ENCODE peak calls at places on chromosomes 2 and 18, in nine cellular contexts. One of them, this sample, is unnamed.

GRCh38 chr18:63161728-63162195 is 157.8 kb downstream of the BCL2 start:
- DNase-seq in activated gamma-delta T cell treated with Interleukin-2 at 50 U/mL for 16 hours: peak
- DNase-seq in BJ: peak
- DNase-seq in skeletal muscle cell: peak
- DNase-seq in effector CD8-positive, alpha-beta T cell: peak
- DNase-seq in AG04450: peak
- DNase-seq in AG09309: peak
- DNase-seq in NCI-H2029: no peak
- DNase-seq in OCI-LY7: no peak
- DNase-seq in this sample: peak

GRCh38 chr2:105315314-105315713 is 14.2 kb downstream of the TGFBRAP1 start:
- DNase-seq in BJ: no peak
- DNase-seq in NCI-H2029: no peak
- DNase-seq in effector CD8-positive, alpha-beta T cell: no peak
- DNase-seq in activated gamma-delta T cell treated with Interleukin-2 at 50 U/mL for 16 hours: no peak
- DNase-seq in OCI-LY7: no peak
- DNase-seq in AG09309: no peak
- DNase-seq in skeletal muscle cell: no peak
- DNase-seq in AG04450: no peak
- DNase-seq in this sample: no peak

GRCh38 chr18:36436387-36436786 is 138.9 kb downstream of the FHOD3 start:
- DNase-seq in AG04450: no peak
- DNase-seq in OCI-LY7: no peak
- DNase-seq in skeletal muscle cell: no peak
- DNase-seq in AG09309: no peak
- DNase-seq in BJ: no peak
- DNase-seq in NCI-H2029: no peak
- DNase-seq in effector CD8-positive, alpha-beta T cell: no peak
- DNase-seq in activated gamma-delta T cell treated with Interleukin-2 at 50 U/mL for 16 hours: no peak
- DNase-seq in this sample: no peak

GRCh38 chr2:6067806-6068205 is 375.6 kb downstream of the SOX11 start:
- DNase-seq in NCI-H2029: no peak
- DNase-seq in skeletal muscle cell: no peak
- DNase-seq in effector CD8-positive, alpha-beta T cell: no peak
- DNase-seq in BJ: no peak
- DNase-seq in activated gamma-delta T cell treated with Interleukin-2 at 50 U/mL for 16 hours: no peak
- DNase-seq in AG09309: no peak
- DNase-seq in OCI-LY7: no peak
- DNase-seq in AG04450: no peak
- DNase-seq in this sample: no peak

GRCh38 chr18:54280206-54280550 is 10.9 kb downstream of the POLI start:
- DNase-seq in skeletal muscle cell: no peak
- DNase-seq in effector CD8-positive, alpha-beta T cell: no peak
- DNase-seq in OCI-LY7: no peak
- DNase-seq in NCI-H2029: no peak
- DNase-seq in BJ: no peak
- DNase-seq in AG09309: no peak
- DNase-seq in activated gamma-delta T cell treated with Interleukin-2 at 50 U/mL for 16 hours: no peak
- DNase-seq in AG04450: no peak
- DNase-seq in this sample: peak

GRCh38 chr2:238138331-238139102 is at the start of gene KLHL30:
- DNase-seq in skeletal muscle cell: no peak
- DNase-seq in NCI-H2029: no peak
- DNase-seq in effector CD8-positive, alpha-beta T cell: no peak
- DNase-seq in AG09309: no peak
- DNase-seq in OCI-LY7: no peak
- DNase-seq in BJ: no peak
- DNase-seq in activated gamma-delta T cell treated with Interleukin-2 at 50 U/mL for 16 hours: no peak
- DNase-seq in AG04450: no peak
- DNase-seq in this sample: peak

GRCh38 chr2:196597531-196597930 is 42.0 kb upstream of the CCDC150 start:
- DNase-seq in effector CD8-positive, alpha-beta T cell: no peak
- DNase-seq in activated gamma-delta T cell treated with Interleukin-2 at 50 U/mL for 16 hours: no peak
- DNase-seq in skeletal muscle cell: no peak
- DNase-seq in NCI-H2029: no peak
- DNase-seq in AG09309: no peak
- DNase-seq in BJ: no peak
- DNase-seq in OCI-LY7: no peak
- DNase-seq in AG04450: no peak
- DNase-seq in this sample: no peak

GRCh38 chr2:31233741-31234689 is at the start of gene EHD3:
- DNase-seq in AG04450: peak
- DNase-seq in skeletal muscle cell: peak
- DNase-seq in BJ: peak
- DNase-seq in NCI-H2029: peak
- DNase-seq in AG09309: peak
- DNase-seq in effector CD8-positive, alpha-beta T cell: peak
- DNase-seq in OCI-LY7: peak
- DNase-seq in activated gamma-delta T cell treated with Interleukin-2 at 50 U/mL for 16 hours: peak
- DNase-seq in this sample: peak

GRCh38 chr2:160368988-160369935 is 124.3 kb downstream of the RBMS1 start:
- DNase-seq in effector CD8-positive, alpha-beta T cell: no peak
- DNase-seq in AG09309: no peak
- DNase-seq in skeletal muscle cell: peak
- DNase-seq in BJ: no peak
- DNase-seq in OCI-LY7: no peak
- DNase-seq in AG04450: no peak
- DNase-seq in NCI-H2029: no peak
- DNase-seq in activated gamma-delta T cell treated with Interleukin-2 at 50 U/mL for 16 hours: no peak
- DNase-seq in this sample: no peak

GRCh38 chr2:230697676-230698075 is 15.0 kb upstream of the CAB39 start:
- DNase-seq in effector CD8-positive, alpha-beta T cell: no peak
- DNase-seq in AG04450: no peak
- DNase-seq in NCI-H2029: no peak
- DNase-seq in BJ: no peak
- DNase-seq in skeletal muscle cell: no peak
- DNase-seq in activated gamma-delta T cell treated with Interleukin-2 at 50 U/mL for 16 hours: no peak
- DNase-seq in OCI-LY7: no peak
- DNase-seq in AG09309: no peak
- DNase-seq in this sample: no peak

GRCh38 chr2:38174646-38175096 is 98.7 kb upstream of the CYP1B1 start:
- DNase-seq in effector CD8-positive, alpha-beta T cell: no peak
- DNase-seq in skeletal muscle cell: peak
- DNase-seq in OCI-LY7: no peak
- DNase-seq in NCI-H2029: no peak
- DNase-seq in BJ: peak
- DNase-seq in AG09309: peak
- DNase-seq in activated gamma-delta T cell treated with Interleukin-2 at 50 U/mL for 16 hours: no peak
- DNase-seq in AG04450: peak
- DNase-seq in this sample: no peak

GRCh38 chr2:74070991-74071390 is 76.7 kb downstream of the BOLA3 start:
- DNase-seq in skeletal muscle cell: no peak
- DNase-seq in activated gamma-delta T cell treated with Interleukin-2 at 50 U/mL for 16 hours: no peak
- DNase-seq in NCI-H2029: no peak
- DNase-seq in AG09309: no peak
- DNase-seq in OCI-LY7: no peak
- DNase-seq in effector CD8-positive, alpha-beta T cell: no peak
- DNase-seq in AG04450: no peak
- DNase-seq in BJ: no peak
- DNase-seq in this sample: no peak

GRCh38 chr2:33475381-33476099 is 909 bp upstream of the RASGRP3 start:
- DNase-seq in OCI-LY7: peak
- DNase-seq in NCI-H2029: peak
- DNase-seq in effector CD8-positive, alpha-beta T cell: peak
- DNase-seq in activated gamma-delta T cell treated with Interleukin-2 at 50 U/mL for 16 hours: peak
- DNase-seq in AG09309: no peak
- DNase-seq in skeletal muscle cell: no peak
- DNase-seq in BJ: peak
- DNase-seq in AG04450: peak
- DNase-seq in this sample: peak

GRCh38 chr2:32627441-32627900 is 379 bp upstream of the TTC27 start:
- DNase-seq in AG09309: peak
- DNase-seq in skeletal muscle cell: peak
- DNase-seq in OCI-LY7: no peak
- DNase-seq in AG04450: peak
- DNase-seq in NCI-H2029: no peak
- DNase-seq in effector CD8-positive, alpha-beta T cell: no peak
- DNase-seq in activated gamma-delta T cell treated with Interleukin-2 at 50 U/mL for 16 hours: peak
- DNase-seq in BJ: no peak
- DNase-seq in this sample: no peak

GRCh38 chr2:221289389-221289788 is 282.7 kb downstream of the EPHA4 start:
- DNase-seq in AG04450: no peak
- DNase-seq in effector CD8-positive, alpha-beta T cell: no peak
- DNase-seq in AG09309: peak
- DNase-seq in activated gamma-delta T cell treated with Interleukin-2 at 50 U/mL for 16 hours: no peak
- DNase-seq in NCI-H2029: no peak
- DNase-seq in BJ: peak
- DNase-seq in skeletal muscle cell: no peak
- DNase-seq in OCI-LY7: peak
- DNase-seq in this sample: no peak

GRCh38 chr2:138421315-138421970 is 80.1 kb upstream of the SPOPL start:
- DNase-seq in effector CD8-positive, alpha-beta T cell: no peak
- DNase-seq in NCI-H2029: no peak
- DNase-seq in AG09309: no peak
- DNase-seq in OCI-LY7: no peak
- DNase-seq in BJ: no peak
- DNase-seq in skeletal muscle cell: no peak
- DNase-seq in AG04450: no peak
- DNase-seq in activated gamma-delta T cell treated with Interleukin-2 at 50 U/mL for 16 hours: no peak
- DNase-seq in this sample: no peak

GRCh38 chr18:54671291-54671881 is 80.3 kb downstream of the DYNAP start:
- DNase-seq in BJ: no peak
- DNase-seq in effector CD8-positive, alpha-beta T cell: no peak
- DNase-seq in NCI-H2029: no peak
- DNase-seq in AG04450: no peak
- DNase-seq in skeletal muscle cell: no peak
- DNase-seq in activated gamma-delta T cell treated with Interleukin-2 at 50 U/mL for 16 hours: no peak
- DNase-seq in OCI-LY7: peak
- DNase-seq in AG09309: no peak
- DNase-seq in this sample: no peak

GRCh38 chr2:204731996-204732395 is 186.7 kb downstream of the PARD3B start:
- DNase-seq in AG04450: no peak
- DNase-seq in BJ: no peak
- DNase-seq in NCI-H2029: no peak
- DNase-seq in effector CD8-positive, alpha-beta T cell: no peak
- DNase-seq in OCI-LY7: no peak
- DNase-seq in AG09309: no peak
- DNase-seq in skeletal muscle cell: no peak
- DNase-seq in activated gamma-delta T cell treated with Interleukin-2 at 50 U/mL for 16 hours: no peak
- DNase-seq in this sample: no peak

GRCh38 chr2:128797533-128797932 is 478.9 kb upstream of the HS6ST1 start:
- DNase-seq in BJ: no peak
- DNase-seq in AG09309: no peak
- DNase-seq in NCI-H2029: no peak
- DNase-seq in activated gamma-delta T cell treated with Interleukin-2 at 50 U/mL for 16 hours: no peak
- DNase-seq in effector CD8-positive, alpha-beta T cell: no peak
- DNase-seq in AG04450: no peak
- DNase-seq in skeletal muscle cell: no peak
- DNase-seq in OCI-LY7: no peak
- DNase-seq in this sample: no peak

GRCh38 chr2:224400886-224401632 is 848 bp downstream of the FAM124B start:
- DNase-seq in AG04450: no peak
- DNase-seq in activated gamma-delta T cell treated with Interleukin-2 at 50 U/mL for 16 hours: no peak
- DNase-seq in OCI-LY7: no peak
- DNase-seq in BJ: no peak
- DNase-seq in skeletal muscle cell: no peak
- DNase-seq in NCI-H2029: no peak
- DNase-seq in AG09309: no peak
- DNase-seq in effector CD8-positive, alpha-beta T cell: no peak
- DNase-seq in this sample: no peak

GRCh38 chr2:132640116-132640515 is 29.9 kb downstream of the LYPD1 start:
- DNase-seq in activated gamma-delta T cell treated with Interleukin-2 at 50 U/mL for 16 hours: no peak
- DNase-seq in AG09309: no peak
- DNase-seq in skeletal muscle cell: no peak
- DNase-seq in effector CD8-positive, alpha-beta T cell: no peak
- DNase-seq in AG04450: no peak
- DNase-seq in OCI-LY7: no peak
- DNase-seq in NCI-H2029: no peak
- DNase-seq in BJ: no peak
- DNase-seq in this sample: no peak

GRCh38 chr2:3242747-3243369 is 134.8 kb downstream of the EIPR1 start:
- DNase-seq in activated gamma-delta T cell treated with Interleukin-2 at 50 U/mL for 16 hours: peak
- DNase-seq in AG04450: no peak
- DNase-seq in NCI-H2029: no peak
- DNase-seq in OCI-LY7: no peak
- DNase-seq in BJ: no peak
- DNase-seq in skeletal muscle cell: peak
- DNase-seq in AG09309: no peak
- DNase-seq in effector CD8-positive, alpha-beta T cell: no peak
- DNase-seq in this sample: no peak

GRCh38 chr2:96107883-96108551 is 8.4 kb downstream of the ADRA2B start:
- DNase-seq in effector CD8-positive, alpha-beta T cell: no peak
- DNase-seq in AG09309: no peak
- DNase-seq in NCI-H2029: no peak
- DNase-seq in BJ: no peak
- DNase-seq in AG04450: no peak
- DNase-seq in activated gamma-delta T cell treated with Interleukin-2 at 50 U/mL for 16 hours: no peak
- DNase-seq in skeletal muscle cell: no peak
- DNase-seq in OCI-LY7: no peak
- DNase-seq in this sample: no peak

GRCh38 chr2:190219186-190219585 is 100.4 kb downstream of the HIBCH start:
- DNase-seq in effector CD8-positive, alpha-beta T cell: no peak
- DNase-seq in BJ: no peak
- DNase-seq in skeletal muscle cell: no peak
- DNase-seq in OCI-LY7: no peak
- DNase-seq in activated gamma-delta T cell treated with Interleukin-2 at 50 U/mL for 16 hours: no peak
- DNase-seq in AG04450: no peak
- DNase-seq in NCI-H2029: no peak
- DNase-seq in AG09309: no peak
- DNase-seq in this sample: no peak

GRCh38 chr2:170815311-170815710 is 1.4 kb upstream of the GAD1 start:
- DNase-seq in AG09309: no peak
- DNase-seq in BJ: no peak
- DNase-seq in skeletal muscle cell: no peak
- DNase-seq in activated gamma-delta T cell treated with Interleukin-2 at 50 U/mL for 16 hours: no peak
- DNase-seq in effector CD8-positive, alpha-beta T cell: no peak
- DNase-seq in NCI-H2029: peak
- DNase-seq in OCI-LY7: no peak
- DNase-seq in AG04450: no peak
- DNase-seq in this sample: no peak